ENCODE peak calls at places on chromosomes 2 and 18, in four cellular contexts. Z is GM23338, Y is HCT116, K is breast epithelium. G is an unnamed sample.
A peak's percentile ranks its signal among the peaks of the same experiment; 100 is the strongest.

GRCh38 chr18:3658529-3658928 is 208.6 kb downstream of the TGIF1 start:
- DNase-seq in Z (no peak), K (no peak), Y (no peak), G (no peak)

GRCh38 chr2:124165698-124166097 is 140.6 kb downstream of the CNTNAP5 start:
- DNase-seq in Z (no peak), K (no peak), Y (no peak), G (no peak)

GRCh38 chr2:222305510-222306392 is 7.0 kb upstream of the PAX3 start:
- DNase-seq in K (no peak), Y (no peak), Z (peak; percentile 74), G (no peak)

GRCh38 chr2:32289165-32290054 is 11.7 kb downstream of the YIPF4 start:
- DNase-seq in K (no peak), Y (peak; percentile 16), Z (no peak), G (no peak)

GRCh38 chr2:237694423-237695194 is 67.2 kb downstream of the LRRFIP1 start:
- DNase-seq in Z (no peak), K (no peak), Y (no peak), G (no peak)

GRCh38 chr18:12246849-12247808 is 7.0 kb upstream of the CIDEA start:
- DNase-seq in Y (no peak), K (no peak), Z (peak; percentile 94), G (no peak)

GRCh38 chr18:79781331-79781941 is 16.3 kb upstream of the KCNG2 start:
- DNase-seq in Y (no peak), K (no peak), Z (no peak), G (no peak)

GRCh38 chr2:132606649-132607048 is 63.4 kb downstream of the LYPD1 start:
- DNase-seq in K (no peak), Y (no peak), Z (no peak), G (no peak)

GRCh38 chr2:86274918-86275275 is 62.5 kb downstream of the REEP1 start:
- DNase-seq in Z (no peak), Y (no peak), K (no peak), G (no peak)

GRCh38 chr18:32889620-32890593 is 117.1 kb upstream of the KLHL14 start:
- DNase-seq in Y (no peak), Z (peak; percentile 51), K (no peak), G (no peak)

GRCh38 chr18:36212301-36212977 is 25.1 kb downstream of the MOCOS start:
- DNase-seq in K (no peak), Y (no peak), Z (no peak), G (no peak)

GRCh38 chr2:27453968-27454367 is 11.8 kb downstream of the KRTCAP3 start:
- DNase-seq in Z (peak; percentile 33), K (no peak), Y (no peak), G (no peak)

GRCh38 chr18:7492385-7492784 is 74.7 kb upstream of the PTPRM start:
- DNase-seq in K (no peak), Y (no peak), Z (no peak), G (no peak)

GRCh38 chr18:3806656-3807055 is 356.7 kb downstream of the TGIF1 start:
- DNase-seq in Y (no peak), Z (no peak), K (no peak), G (no peak)

GRCh38 chr2:210676067-210676466 is 119.7 kb downstream of the CPS1 start:
- DNase-seq in Y (no peak), Z (no peak), K (no peak), G (no peak)

GRCh38 chr2:239523147-239523943 is 122.5 kb upstream of the HDAC4 start:
- DNase-seq in Y (no peak), Z (no peak), K (no peak), G (no peak)

GRCh38 chr18:27661320-27662049 is 476.4 kb upstream of the CHST9 start:
- DNase-seq in Z (peak; percentile 43), Y (no peak), K (no peak), G (no peak)

GRCh38 chr2:230411484-230412368 is 4.3 kb upstream of the SP100 start:
- DNase-seq in Y (no peak), Z (peak; percentile 59), K (peak; percentile 56), G (no peak)

GRCh38 chr2:43000242-43001054 is 208.1 kb upstream of the HAAO start:
- DNase-seq in Z (no peak), Y (no peak), K (no peak), G (no peak)

GRCh38 chr2:241123816-241124536 is 21.9 kb upstream of the MTERF4 start:
- DNase-seq in Z (no peak), K (peak; percentile 83), Y (no peak), G (no peak)

GRCh38 chr2:201643216-201643651 is at the start of gene TMEM237:
- DNase-seq in K (no peak), Y (peak; percentile 6), Z (peak; percentile 56), G (no peak)

GRCh38 chr2:201807452-201807980 is 1.2 kb downstream of the CDK15 start:
- DNase-seq in Z (peak; percentile 9), K (no peak), Y (no peak), G (no peak)

GRCh38 chr2:127134833-127135830 is 28.2 kb upstream of the BIN1 start:
- DNase-seq in K (no peak), Y (no peak), Z (no peak), G (no peak)

GRCh38 chr2:176395273-176395854 is 126.1 kb downstream of the MTX2 start:
- DNase-seq in Y (no peak), K (no peak), Z (no peak), G (no peak)

DNA sequence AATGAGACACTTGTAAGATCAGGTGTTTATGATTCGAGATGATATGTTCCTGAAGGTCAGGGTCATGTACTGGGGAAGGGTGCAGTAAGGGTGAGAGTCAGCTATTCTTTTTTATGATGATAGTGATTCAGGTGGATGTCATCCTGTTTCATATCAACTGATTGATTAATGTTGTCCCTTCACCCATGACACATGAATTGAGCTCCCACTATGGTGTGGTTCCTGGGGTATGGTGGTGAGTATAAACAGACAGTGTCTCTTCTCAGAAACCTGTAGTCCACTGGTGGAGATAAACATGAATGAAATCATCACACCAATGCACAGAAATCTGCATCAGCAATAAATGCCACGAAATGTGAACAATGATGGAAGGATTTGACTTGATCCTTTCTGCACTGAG is 37.4 kb upstream of the PAX8 start:
- DNase-seq in Z (no peak), K (no peak), Y (no peak), G (no peak)
- TF ChIP-seq CTCF in Z (no peak), K (no peak), Y (no peak), G (no peak)

DNA sequence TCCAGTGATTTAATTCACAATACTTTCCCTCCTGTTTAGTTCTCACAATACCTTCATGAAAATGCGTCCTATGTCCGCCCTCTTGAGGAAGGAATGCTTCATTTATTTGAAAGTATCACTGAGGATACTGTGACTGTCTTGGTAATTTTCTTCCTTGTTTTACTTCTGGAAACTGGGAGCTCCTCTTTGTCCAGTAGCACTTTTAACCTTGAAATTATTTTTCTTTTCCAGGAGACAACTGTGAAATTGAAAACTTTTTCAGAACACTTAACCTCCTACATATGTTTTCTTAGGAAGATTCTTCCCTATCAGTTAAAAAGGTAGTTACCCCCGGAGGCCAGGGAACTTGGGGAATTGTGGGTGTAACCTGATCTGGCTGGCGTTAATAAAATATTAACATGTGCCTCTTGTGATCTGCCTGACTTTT is 58.9 kb upstream of the STON1 start:
- DNase-seq in K (no peak), Y (peak; percentile 45), Z (peak; percentile 87), G (no peak)
- TF ChIP-seq POLR2AphosphoS5 in K (no peak), Y (no peak), Z (no peak), G (no peak)

GRCh38 chr2:197495433-197496134 is 4.1 kb downstream of the HSPD1 start:
- DNase-seq in Y (no peak), Z (no peak), K (no peak), G (no peak)
- H3K36me3 ChIP-seq in Y (peaks cover 68% of the 10 kb centered on the region), Z (peaks cover 78% of the 10 kb centered on the region), K (no peaks in the 10 kb centered on the region), G (no peaks in the 10 kb centered on the region)

GRCh38 chr2:217899231-217900009 is 103.4 kb downstream of the TNS1 start:
- DNase-seq in Z (peak; percentile 89), Y (peak; percentile 27), K (no peak), G (no peak)
- TF ChIP-seq CTCF in Z (peak; percentile 69), Y (peak; percentile 84), K (peak; percentile 69), G (peak; percentile 58)

GRCh38 chr2:131105950-131106801 is 1.0 kb downstream of the PLEKHB2 start:
- DNase-seq in Z (peak; percentile 30), K (peak; percentile 57), Y (no peak), G (no peak)

GRCh38 chr2:131105156-131105949 is at the start of gene PLEKHB2:
- DNase-seq in K (peak; percentile 89), Z (peak; percentile 84), Y (peak; percentile 83), G (peak; percentile 96)

DNA sequence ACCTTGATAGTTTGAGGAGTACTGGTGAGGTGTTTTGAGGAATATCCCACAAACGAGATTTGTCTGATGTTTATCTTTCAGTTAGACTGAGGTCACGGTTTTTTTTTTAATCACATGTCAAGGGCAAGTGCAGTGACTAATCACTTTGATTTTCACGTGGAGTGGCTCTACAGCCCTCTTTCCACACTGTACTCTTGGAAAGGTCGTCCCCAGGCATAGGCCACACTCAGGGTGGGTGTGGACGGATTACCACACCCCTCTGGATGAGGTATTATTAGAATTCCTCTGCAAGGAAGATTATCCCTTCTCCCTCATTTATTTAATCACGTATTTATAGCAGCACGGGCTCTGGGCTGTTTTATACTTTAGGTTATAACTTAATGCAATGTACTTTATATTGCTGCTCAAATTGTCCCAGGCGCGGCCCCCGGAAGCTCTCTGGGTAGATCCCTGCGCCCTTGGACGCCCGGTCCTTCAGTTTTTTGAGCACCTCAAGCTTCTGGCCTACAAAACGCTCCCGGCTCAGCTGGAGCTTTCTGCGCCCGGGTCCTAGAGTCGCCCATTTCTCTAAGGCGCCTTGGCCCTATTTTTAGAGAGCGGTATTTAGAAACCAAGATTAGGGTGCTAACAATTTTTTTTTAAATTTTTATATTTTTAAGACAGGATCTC is 515 bp upstream of the PLEKHB2 start:
- DNase-seq in Y (peak; percentile 84), K (peak; percentile 68), Z (peak; percentile 81), G (no peak)
- TF ChIP-seq POLR2AphosphoS5 in Y (no peak), K (no peak), Z (no peak), G (no peak)

DNA sequence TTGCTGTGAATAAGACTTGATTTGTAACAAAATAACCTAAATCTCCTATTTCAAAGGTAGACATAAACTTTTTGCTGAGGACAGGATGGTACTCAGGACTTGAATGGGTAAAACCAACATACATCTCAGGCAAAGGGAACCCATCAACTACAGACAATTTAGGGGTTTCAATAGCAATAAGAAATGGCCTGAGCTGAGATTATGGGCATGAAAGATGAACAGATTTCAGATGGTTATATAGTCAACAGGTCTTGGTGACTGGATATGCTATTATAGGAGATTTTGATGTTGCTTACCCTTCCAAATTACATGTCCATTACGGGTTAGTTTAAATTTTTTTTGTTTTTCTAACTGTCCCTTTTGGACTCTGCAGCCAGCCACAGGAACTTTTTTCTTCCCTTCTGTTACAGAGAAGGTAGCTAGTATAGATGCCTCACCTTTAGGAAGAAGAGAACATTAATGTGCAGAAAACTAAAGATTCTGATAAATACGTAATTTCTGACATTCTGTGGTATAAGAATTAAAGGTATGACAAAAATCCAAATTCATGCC is 4.6 kb downstream of the RPS27A start:
- DNase-seq in Y (no peak), Z (no peak), K (no peak), G (no peak)
- H3K36me3 ChIP-seq in Y (peaks cover 32% of the 10 kb centered on the region), Z (peaks cover 38% of the 10 kb centered on the region), K (no peaks in the 10 kb centered on the region), G (peaks cover 47% of the 10 kb centered on the region)

G was measured in vagina.